ENCODE peak calls at places on chromosomes 16 and 17, in eight cellular contexts. C is suprapubic skin, A is A549, X is heart left ventricle, I is adrenal gland, B is uterus, Q is transverse colon, P is HCT116. L is an unnamed sample.

GRCh38 chr16:47204736-47205499 is 61.2 kb upstream of the NETO2 start:
- DNase-seq in B (no peak), C (no peak), A (no peak), I (no peak), P (no peak), Q (no peak), X (no peak), L (no peak)

GRCh38 chr17:80886641-80887573 is 104.7 kb upstream of the CHMP6 start:
- DNase-seq in Q (no peak), P (no peak), X (no peak), A (no peak), C (no peak), B (no peak), I (no peak), L (no peak)

GRCh38 chr16:21656795-21657768 is 4.7 kb upstream of the IGSF6 start:
- DNase-seq in X (no peak), B (no peak), A (peak), Q (no peak), P (peak), C (no peak), I (no peak), L (peak)

GRCh38 chr16:6684076-6684673 is 648.5 kb upstream of the RBFOX1 start:
- DNase-seq in X (no peak), P (no peak), B (no peak), I (peak), A (peak), Q (peak), C (no peak), L (peak)

GRCh38 chr17:48100160-48100559 is 1.1 kb downstream of the CBX1 start:
- DNase-seq in C (no peak), A (no peak), Q (no peak), P (no peak), I (no peak), B (no peak), X (no peak), L (no peak)

GRCh38 chr17:76497979-76498885 is 3.0 kb downstream of the RHBDF2 start:
- DNase-seq in A (peak), B (peak), P (no peak), C (no peak), I (peak), X (peak), Q (peak), L (no peak)

GRCh38 chr17:279356-279755 is 73.3 kb downstream of the RPH3AL start:
- DNase-seq in B (no peak), I (peak), C (no peak), P (no peak), Q (no peak), X (no peak), A (no peak), L (no peak)

GRCh38 chr17:73748521-73748920 is 104.3 kb upstream of the SDK2 start:
- DNase-seq in B (no peak), A (no peak), X (no peak), P (no peak), C (no peak), Q (no peak), I (no peak), L (no peak)

GRCh38 chr17:69625449-69625848 is 211.0 kb downstream of the MAP2K6 start:
- DNase-seq in B (no peak), Q (no peak), A (no peak), P (no peak), X (no peak), I (no peak), C (no peak), L (no peak)

GRCh38 chr16:51648521-51648920 is 497.5 kb upstream of the SALL1 start:
- DNase-seq in P (no peak), Q (no peak), A (no peak), C (no peak), X (no peak), I (no peak), B (no peak), L (no peak)

GRCh38 chr17:9229160-9229825 is 208.0 kb downstream of the NTN1 start:
- DNase-seq in X (no peak), P (no peak), B (no peak), A (no peak), I (no peak), C (peak), Q (no peak), L (no peak)

GRCh38 chr17:27540300-27541105 is 84.3 kb downstream of the KSR1 start:
- DNase-seq in Q (peak), P (no peak), X (peak), C (peak), B (peak), I (peak), A (peak), L (no peak)

GRCh38 chr16:67092227-67092626 is 17.5 kb upstream of the PHAF1 start:
- DNase-seq in P (no peak), I (no peak), Q (no peak), X (no peak), A (no peak), C (no peak), B (no peak), L (no peak)

GRCh38 chr16:27677300-27677699 is 127.4 kb downstream of the KATNIP start:
- DNase-seq in I (no peak), B (no peak), Q (no peak), C (no peak), A (peak), P (no peak), X (no peak), L (no peak)

GRCh38 chr17:32519769-32520701 is 33.2 kb downstream of the CDK5R1 start:
- DNase-seq in I (peak), P (no peak), B (no peak), X (peak), Q (peak), A (no peak), C (no peak), L (no peak)

GRCh38 chr16:56889206-56889605 is 24.2 kb downstream of the SLC12A3 start:
- DNase-seq in X (no peak), B (no peak), P (no peak), Q (peak), A (no peak), C (no peak), I (no peak), L (no peak)

GRCh38 chr17:81365601-81366585 is 29.4 kb upstream of the BAHCC1 start:
- DNase-seq in I (peak), B (peak), X (no peak), C (no peak), Q (peak), A (no peak), P (peak), L (no peak)

GRCh38 chr17:81869221-81870154 is 1.6 kb downstream of the ARHGDIA start:
- DNase-seq in Q (peak), I (no peak), B (peak), P (no peak), A (peak), X (no peak), C (peak), L (peak)

GRCh38 chr17:38905375-38905774 is 20.0 kb upstream of the LASP1NB start:
- DNase-seq in B (no peak), C (no peak), X (no peak), A (no peak), I (no peak), P (no peak), Q (no peak), L (no peak)

GRCh38 chr17:1627987-1628855 is at the start of gene SLC43A2:
- DNase-seq in Q (peak), X (peak), I (peak), P (peak), A (peak), B (peak), C (peak), L (peak)

GRCh38 chr16:4648917-4649316 is 24.3 kb downstream of the MGRN1 start:
- DNase-seq in C (no peak), Q (no peak), X (no peak), B (no peak), P (no peak), I (no peak), A (no peak), L (no peak)

GRCh38 chr16:49596699-49597291 is 223.2 kb downstream of the C16orf78 start:
- DNase-seq in X (no peak), P (no peak), C (no peak), Q (no peak), B (no peak), I (no peak), A (no peak), L (no peak)

GRCh38 chr16:49597796-49598195 is 224.2 kb downstream of the C16orf78 start:
- DNase-seq in A (no peak), X (no peak), C (no peak), Q (no peak), P (no peak), B (no peak), I (no peak), L (no peak)

GRCh38 chr16:49599281-49599680 is 225.7 kb downstream of the C16orf78 start:
- DNase-seq in P (no peak), Q (no peak), B (no peak), C (no peak), A (no peak), I (no peak), X (no peak), L (no peak)

GRCh38 chr16:49600541-49600940 is 226.9 kb downstream of the C16orf78 start:
- DNase-seq in I (no peak), B (no peak), P (no peak), Q (no peak), X (no peak), A (no peak), C (no peak), L (no peak)

GRCh38 chr16:49598386-49599170 is 225.0 kb downstream of the C16orf78 start:
- DNase-seq in C (no peak), I (no peak), Q (no peak), P (no peak), X (no peak), A (no peak), B (peak), L (no peak)
- TF ChIP-seq POLR2A in C (no peak), I (no peak), Q (no peak), P (no peak), X (no peak), A (no peak), B (no peak), L (no peak)

DNA sequence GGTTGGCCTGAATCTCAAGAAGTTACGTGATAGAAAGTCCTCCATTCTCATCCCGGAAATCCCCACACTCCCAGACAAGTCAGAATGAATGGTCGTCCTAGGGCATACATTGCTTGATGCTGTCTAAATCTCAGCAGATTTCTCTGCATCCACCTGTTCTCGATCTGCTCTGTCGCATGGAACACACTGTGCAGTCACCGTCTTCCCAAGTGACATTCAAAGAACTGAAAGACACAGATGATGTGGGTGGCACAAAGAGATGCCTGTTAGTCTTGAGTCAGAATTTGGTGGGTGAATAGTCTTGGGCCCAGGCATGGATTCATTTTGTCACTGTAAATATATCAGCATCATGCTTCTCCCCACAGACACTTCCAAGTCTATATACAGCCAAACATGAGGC is 518 bp upstream of the KRTAP9-3 start:
- DNase-seq in C (no peak), P (no peak), I (no peak), A (no peak), X (no peak), Q (no peak), B (no peak), L (no peak)
- TF ChIP-seq POLR2A in C (no peak), P (no peak), I (no peak), A (no peak), X (no peak), Q (no peak), B (no peak), L (no peak)

GRCh38 chr16:58773870-58774269 is 39.8 kb upstream of the GOT2 start:
- DNase-seq in B (no peak), A (no peak), X (no peak), I (no peak), C (no peak), P (no peak), Q (no peak), L (no peak)
- TF ChIP-seq POLR2A in B (no peak), A (no peak), X (no peak), I (no peak), C (no peak), P (no peak), Q (no peak), L (no peak)

DNA sequence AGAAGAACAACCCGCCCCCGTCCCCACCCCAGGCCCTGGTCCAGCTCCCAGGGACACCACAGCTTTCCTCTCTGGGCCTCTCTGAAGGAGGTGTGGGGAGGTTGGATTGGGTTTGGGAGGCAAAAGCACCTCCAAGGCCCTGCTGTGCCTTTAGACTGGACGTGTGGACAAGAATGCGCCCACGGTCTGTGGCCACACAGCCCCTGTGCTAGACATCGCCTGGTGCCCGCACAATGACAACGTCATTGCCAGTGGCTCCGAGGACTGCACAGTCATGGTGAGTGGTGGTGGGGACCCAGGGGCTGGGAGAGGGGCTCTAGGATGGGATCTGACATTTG is 3.0 kb downstream of the CORO1A start:
- DNase-seq in A (no peak), X (no peak), B (no peak), P (no peak), C (no peak), Q (no peak), I (no peak), L (no peak)
- TF ChIP-seq POLR2A in A (no peak), X (no peak), B (no peak), P (no peak), C (no peak), Q (no peak), I (no peak), L (peak)

GRCh38 chr16:85749686-85750020 is 1.2 kb downstream of the C16orf74 start:
- DNase-seq in A (no peak), X (no peak), P (no peak), B (no peak), C (no peak), Q (peak), I (no peak), L (no peak)

GRCh38 chr16:85752511-85753420 is 1.9 kb upstream of the C16orf74 start:
- DNase-seq in Q (peak), I (no peak), B (peak), C (peak), X (peak), A (no peak), P (no peak), L (no peak)

GRCh38 chr16:85751665-85752501 is 987 bp upstream of the C16orf74 start:
- DNase-seq in Q (no peak), I (no peak), P (no peak), C (no peak), X (no peak), A (no peak), B (no peak), L (no peak)

GRCh38 chr16:85750827-85751641 is at the start of gene C16orf74:
- DNase-seq in I (no peak), Q (peak), A (peak), C (no peak), B (peak), P (no peak), X (peak), L (peak)

GRCh38 chr16:85750021-85750826 is 672 bp downstream of the C16orf74 start:
- DNase-seq in P (no peak), C (no peak), X (peak), B (peak), I (no peak), A (no peak), Q (peak), L (no peak)
- TF ChIP-seq POLR2A in P (no peak), C (no peak), X (no peak), B (no peak), I (no peak), A (no peak), Q (no peak), L (no peak)

GRCh38 chr16:84794626-84795025 is 25.2 kb upstream of the CRISPLD2 start:
- DNase-seq in A (no peak), B (no peak), I (no peak), P (no peak), Q (no peak), X (no peak), C (no peak), L (no peak)

GRCh38 chr16:84791088-84791487 is 28.7 kb upstream of the CRISPLD2 start:
- DNase-seq in I (no peak), A (no peak), B (no peak), Q (no peak), C (no peak), X (no peak), P (no peak), L (no peak)

GRCh38 chr16:84791501-84791900 is 28.3 kb upstream of the CRISPLD2 start:
- DNase-seq in P (no peak), A (no peak), C (peak), I (no peak), X (no peak), Q (no peak), B (no peak), L (no peak)

GRCh38 chr16:84800118-84800517 is 19.7 kb upstream of the CRISPLD2 start:
- DNase-seq in B (no peak), C (no peak), I (no peak), P (no peak), Q (no peak), A (no peak), X (no peak), L (no peak)

GRCh38 chr16:84795338-84796053 is 24.3 kb upstream of the CRISPLD2 start:
- DNase-seq in B (peak), Q (peak), P (no peak), C (peak), A (no peak), X (peak), I (peak), L (no peak)
- TF ChIP-seq POLR2A in B (peak), Q (peak), P (no peak), C (peak), A (no peak), X (no peak), I (no peak), L (no peak)

GRCh38 chr17:12620200-12620720 is 45.4 kb upstream of the MYOCD start:
- DNase-seq in I (no peak), A (no peak), C (no peak), Q (no peak), B (no peak), X (no peak), P (no peak), L (no peak)
- TF ChIP-seq POLR2A in I (no peak), A (no peak), C (no peak), Q (no peak), B (no peak), X (no peak), P (no peak), L (no peak)

GRCh38 chr17:28571255-28572122 is at the start of gene PIGS:
- DNase-seq in P (peak), I (peak), C (peak), X (peak), Q (peak), B (peak), A (peak), L (peak)
- TF ChIP-seq POLR2A in P (peak), I (peak), C (peak), X (peak), Q (peak), B (peak), A (peak), L (peak)

GRCh38 chr16:86448306-86448705 is 62.0 kb upstream of the FOXF1 start:
- DNase-seq in P (no peak), X (no peak), A (no peak), I (no peak), Q (no peak), B (no peak), C (no peak), L (no peak)

GRCh38 chr16:86447228-86447627 is 63.1 kb upstream of the FOXF1 start:
- DNase-seq in A (no peak), I (no peak), B (no peak), X (no peak), P (no peak), Q (no peak), C (no peak), L (no peak)

GRCh38 chr16:86450691-86451090 is 59.6 kb upstream of the FOXF1 start:
- DNase-seq in I (no peak), X (no peak), P (no peak), A (no peak), Q (no peak), B (no peak), C (no peak), L (no peak)

GRCh38 chr16:86452451-86452850 is 57.9 kb upstream of the FOXF1 start:
- DNase-seq in Q (no peak), A (no peak), I (no peak), B (no peak), P (no peak), C (no peak), X (no peak), L (no peak)

DNA sequence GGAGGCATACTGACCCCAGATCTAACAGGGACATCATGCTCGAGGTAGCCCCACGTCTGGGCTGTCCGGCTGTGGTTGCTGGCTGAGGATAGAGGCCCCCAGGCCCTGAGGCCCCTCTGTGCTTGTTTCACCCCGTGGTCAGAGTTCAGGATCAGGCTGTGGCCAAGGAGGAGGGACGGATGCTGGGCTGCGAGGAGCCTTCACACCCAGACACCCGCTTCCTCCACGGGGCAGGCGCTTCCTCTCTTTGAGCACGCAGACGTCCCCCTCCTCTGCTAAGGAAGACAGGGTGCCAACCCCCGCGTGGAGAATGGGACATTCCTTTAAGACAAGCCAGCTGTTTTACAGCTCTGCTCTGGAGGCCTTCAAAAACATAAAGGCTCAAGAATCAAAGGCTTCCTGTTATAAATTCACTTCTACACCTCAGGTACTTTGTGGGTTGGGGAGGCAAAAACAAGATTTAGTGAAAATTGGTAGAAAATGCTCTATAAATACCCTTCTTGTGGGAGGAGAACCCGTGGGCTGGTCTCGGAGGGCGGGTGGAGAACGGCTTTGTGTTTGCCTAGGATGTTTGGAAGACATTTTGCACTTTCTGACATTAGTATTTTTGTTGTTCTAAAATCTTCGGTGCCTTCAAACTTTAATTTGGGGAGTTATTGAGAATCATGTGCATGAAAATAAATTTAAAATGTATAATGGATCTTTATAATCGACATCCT is 60.8 kb upstream of the FOXF1 start:
- DNase-seq in Q (no peak), P (no peak), C (no peak), B (no peak), I (no peak), X (no peak), A (no peak), L (no peak)
- TF ChIP-seq POLR2A in Q (no peak), P (no peak), C (no peak), B (no peak), I (no peak), X (no peak), A (no peak), L (no peak)

GRCh38 chr17:17366941-17367885 is 64.0 kb downstream of the NT5M start:
- DNase-seq in B (no peak), P (no peak), X (no peak), C (no peak), Q (no peak), A (no peak), I (no peak), L (no peak)

GRCh38 chr17:17366235-17366634 is 63.1 kb downstream of the NT5M start:
- DNase-seq in P (no peak), X (no peak), C (no peak), I (no peak), A (no peak), Q (no peak), B (no peak), L (no peak)

GRCh38 chr17:17363638-17364337 is 60.6 kb downstream of the NT5M start:
- DNase-seq in C (peak), A (no peak), X (no peak), I (peak), Q (peak), P (no peak), B (peak), L (no peak)

GRCh38 chr17:17364338-17364667 is 61.1 kb downstream of the NT5M start:
- DNase-seq in C (peak), P (no peak), I (peak), X (no peak), B (peak), A (no peak), Q (no peak), L (no peak)

GRCh38 chr17:17365476-17366110 is 62.4 kb downstream of the NT5M start:
- DNase-seq in I (no peak), Q (no peak), P (no peak), A (no peak), X (no peak), B (no peak), C (no peak), L (no peak)
- TF ChIP-seq POLR2A in I (no peak), Q (no peak), P (no peak), A (no peak), X (no peak), B (no peak), C (no peak), L (no peak)

L was measured in erythroblast.